ENCODE peak calls at places on chromosomes 12 and 14, in four cellular contexts. One of them, this sample, is unnamed.

GRCh38 chr12:102298022-102298421 is 100.4 kb upstream of the PMCH start:
- DNase-seq in HepG2: no peak
- DNase-seq in K562: no peak
- DNase-seq in GM12878: no peak
- DNase-seq in this sample: no peak

GRCh38 chr14:100842799-100843198 is 16.9 kb downstream of the MEG3 start:
- DNase-seq in GM12878: no peak
- DNase-seq in K562: no peak
- DNase-seq in HepG2: no peak
- DNase-seq in this sample: no peak

GRCh38 chr12:49962861-49963765 is 1.4 kb downstream of the AQP5 start:
- DNase-seq in K562: no peak
- DNase-seq in GM12878: no peak
- DNase-seq in HepG2: no peak
- DNase-seq in this sample: no peak

GRCh38 chr14:101717663-101718490 is 43.6 kb upstream of the PPP2R5C start:
- DNase-seq in K562: peak; percentile 1
- DNase-seq in GM12878: no peak
- DNase-seq in HepG2: no peak
- DNase-seq in this sample: no peak

GRCh38 chr12:46944104-46944503 is 118.3 kb upstream of the SLC38A4 start:
- DNase-seq in GM12878: no peak
- DNase-seq in K562: no peak
- DNase-seq in HepG2: no peak
- DNase-seq in this sample: no peak

GRCh38 chr12:1930816-1931597 is 12.6 kb upstream of the CACNA2D4 start:
- DNase-seq in K562: no peak
- DNase-seq in HepG2: no peak
- DNase-seq in GM12878: no peak
- DNase-seq in this sample: no peak

GRCh38 chr12:127398026-127398715 is 868.8 kb upstream of the TMEM132C start:
- DNase-seq in K562: no peak
- DNase-seq in HepG2: no peak
- DNase-seq in GM12878: no peak
- DNase-seq in this sample: no peak

GRCh38 chr14:90489916-90490726 is 93.3 kb downstream of the CALM1 start:
- DNase-seq in K562: peak; percentile 62
- DNase-seq in HepG2: no peak
- DNase-seq in GM12878: no peak
- DNase-seq in this sample: no peak

GRCh38 chr12:5070090-5070489 is 26.4 kb downstream of the KCNA5 start:
- DNase-seq in GM12878: no peak
- DNase-seq in HepG2: no peak
- DNase-seq in K562: no peak
- DNase-seq in this sample: no peak

GRCh38 chr14:32986791-32987545 is 48.3 kb downstream of the NPAS3 start:
- DNase-seq in HepG2: no peak
- DNase-seq in K562: no peak
- DNase-seq in GM12878: no peak
- DNase-seq in this sample: no peak

GRCh38 chr12:1922075-1922709 is 3.7 kb upstream of the CACNA2D4 start:
- DNase-seq in HepG2: no peak
- DNase-seq in GM12878: no peak
- DNase-seq in K562: no peak
- DNase-seq in this sample: peak; percentile 51

GRCh38 chr12:120170631-120171030 is 23.9 kb downstream of the GCN1 start:
- DNase-seq in GM12878: no peak
- DNase-seq in K562: no peak
- DNase-seq in HepG2: no peak
- DNase-seq in this sample: no peak

GRCh38 chr14:101507306-101508150 is 53.8 kb upstream of the DIO3 start:
- DNase-seq in K562: no peak
- DNase-seq in GM12878: no peak
- DNase-seq in HepG2: no peak
- DNase-seq in this sample: peak; percentile 7

GRCh38 chr14:28101992-28102391 is 664.6 kb upstream of the FOXG1 start:
- DNase-seq in GM12878: no peak
- DNase-seq in HepG2: no peak
- DNase-seq in K562: no peak
- DNase-seq in this sample: no peak

GRCh38 chr12:122946690-122947271 is 19.5 kb downstream of the ABCB9 start:
- DNase-seq in K562: peak; percentile 50
- DNase-seq in GM12878: peak; percentile 59
- DNase-seq in HepG2: peak; percentile 85
- DNase-seq in this sample: no peak

GRCh38 chr12:125890983-125891382 is 825.7 kb downstream of the AACS start:
- DNase-seq in K562: no peak
- DNase-seq in GM12878: no peak
- DNase-seq in HepG2: no peak
- DNase-seq in this sample: no peak

GRCh38 chr12:113298861-113299545 is 35.9 kb downstream of the SLC8B1 start:
- DNase-seq in HepG2: no peak
- DNase-seq in K562: no peak
- DNase-seq in GM12878: no peak
- DNase-seq in this sample: no peak

GRCh38 chr12:83954071-83954789 is 958.4 kb downstream of the SLC6A15 start:
- DNase-seq in K562: no peak
- DNase-seq in HepG2: no peak
- DNase-seq in GM12878: no peak
- DNase-seq in this sample: no peak

GRCh38 chr14:104104006-104104901 is 18.8 kb downstream of the ASPG start:
- DNase-seq in K562: no peak
- DNase-seq in GM12878: no peak
- DNase-seq in HepG2: no peak
- DNase-seq in this sample: peak; percentile 8
- TF ChIP-seq CBFB in K562: no peak
- TF ChIP-seq CBFB in GM12878: no peak
- TF ChIP-seq CBFB in HepG2: no peak
- TF ChIP-seq CBFB in this sample: no peak

DNA sequence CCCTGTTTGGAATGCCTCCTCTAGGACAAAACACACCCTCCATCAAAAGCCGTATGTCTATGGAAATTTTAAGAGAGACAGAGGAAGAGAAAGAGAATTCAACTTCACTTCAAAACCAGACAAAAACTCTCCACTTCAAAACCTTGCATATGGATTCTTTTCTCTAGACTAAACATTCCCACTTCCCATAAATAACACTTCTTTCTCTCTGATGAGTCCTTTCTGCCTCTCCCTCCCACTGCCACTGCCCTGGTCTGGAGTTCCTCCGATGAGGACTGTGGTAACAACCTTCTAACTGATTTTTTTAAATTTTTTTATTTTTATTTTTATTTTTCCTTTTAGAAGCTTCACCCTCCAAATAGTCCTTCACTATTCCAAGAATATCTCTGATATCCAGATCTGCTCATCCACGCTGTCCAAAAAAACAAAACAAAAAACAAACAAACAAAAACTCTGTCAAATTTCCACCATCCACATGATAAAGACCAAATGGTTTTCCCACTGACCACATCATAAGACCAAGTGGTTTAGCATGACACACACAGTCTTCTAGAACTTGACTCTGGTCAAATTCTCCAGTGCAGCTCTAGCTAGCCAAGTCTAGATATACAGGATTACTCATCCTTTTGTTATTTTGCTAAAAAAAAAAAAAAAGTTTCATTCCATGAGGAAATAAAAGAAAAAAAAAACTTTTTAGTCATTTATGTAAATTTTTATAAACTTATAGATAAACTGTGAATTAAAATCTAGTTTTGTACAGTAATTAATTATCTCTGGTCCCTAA is 256.0 kb downstream of the PPFIA2 start:
- DNase-seq in HepG2: no peak
- DNase-seq in K562: no peak
- DNase-seq in GM12878: no peak
- DNase-seq in this sample: no peak
- TF ChIP-seq CBFB in HepG2: no peak
- TF ChIP-seq CBFB in K562: no peak
- TF ChIP-seq CBFB in GM12878: no peak
- TF ChIP-seq CBFB in this sample: no peak

GRCh38 chr14:76577090-76577489 is 184.2 kb upstream of the VASH1 start:
- DNase-seq in K562: no peak
- DNase-seq in HepG2: no peak
- DNase-seq in GM12878: no peak
- DNase-seq in this sample: no peak

GRCh38 chr14:76574416-76574815 is 186.9 kb upstream of the VASH1 start:
- DNase-seq in GM12878: no peak
- DNase-seq in HepG2: no peak
- DNase-seq in K562: no peak
- DNase-seq in this sample: no peak

GRCh38 chr14:76575108-76575507 is 186.2 kb upstream of the VASH1 start:
- DNase-seq in GM12878: no peak
- DNase-seq in K562: no peak
- DNase-seq in HepG2: no peak
- DNase-seq in this sample: no peak

GRCh38 chr14:76577837-76578236 is 183.4 kb upstream of the VASH1 start:
- DNase-seq in GM12878: no peak
- DNase-seq in K562: no peak
- DNase-seq in HepG2: no peak
- DNase-seq in this sample: no peak

DNA sequence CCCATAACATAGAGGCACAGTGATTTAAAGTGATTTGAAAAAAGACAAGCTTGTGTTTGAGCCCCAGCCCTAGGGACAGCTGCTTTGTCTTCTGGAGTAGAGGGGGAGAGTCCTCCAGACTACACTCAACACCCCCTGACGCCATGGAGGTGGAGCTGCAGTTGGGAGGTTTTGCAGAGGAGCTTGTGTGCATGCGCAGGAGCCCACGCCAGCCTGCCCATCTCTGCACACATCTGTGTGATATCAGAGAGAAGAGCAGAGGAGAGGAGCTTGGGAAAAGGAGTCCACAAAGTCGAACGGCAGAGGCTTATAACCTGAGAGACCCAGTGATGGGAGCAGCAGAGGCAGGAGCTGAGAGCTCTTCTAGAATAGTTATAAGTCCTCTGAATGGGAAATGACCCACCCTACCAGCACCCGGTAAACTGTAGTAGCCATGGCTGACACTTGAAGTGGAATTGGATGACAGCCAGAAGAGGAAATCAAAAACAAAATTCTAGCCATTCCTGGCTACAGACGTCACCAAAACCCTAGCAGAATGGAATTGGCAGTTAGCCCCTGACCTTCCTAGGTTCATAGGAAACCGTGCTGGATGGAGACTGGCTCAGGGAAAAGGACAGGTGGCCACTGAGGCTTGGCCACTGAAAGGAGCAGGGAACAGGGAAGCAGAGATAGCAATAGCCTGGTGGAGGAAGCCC is 185.1 kb upstream of the VASH1 start:
- DNase-seq in HepG2: no peak
- DNase-seq in GM12878: no peak
- DNase-seq in K562: no peak
- DNase-seq in this sample: no peak
- TF ChIP-seq CBFB in HepG2: no peak
- TF ChIP-seq CBFB in GM12878: no peak
- TF ChIP-seq CBFB in K562: no peak
- TF ChIP-seq CBFB in this sample: no peak

DNA sequence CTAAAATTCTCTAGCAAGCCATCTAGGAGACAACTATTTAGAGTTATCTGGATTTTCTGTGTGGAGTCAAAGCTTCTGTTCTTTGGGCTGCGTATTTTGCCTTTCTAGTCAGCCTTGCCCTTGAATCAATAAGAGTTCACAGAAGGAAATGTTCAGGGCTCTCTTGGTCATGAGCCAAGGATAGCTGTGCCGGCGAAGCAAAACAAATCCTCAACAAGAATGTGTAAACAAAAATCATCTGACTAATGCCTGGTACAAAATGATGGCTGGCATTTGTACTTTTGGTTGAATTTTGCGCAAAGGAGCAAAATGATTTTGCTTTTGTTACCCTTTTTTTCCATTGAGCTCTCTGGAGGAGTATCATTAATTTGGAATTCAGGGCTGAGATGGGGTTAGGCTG is 171.1 kb downstream of the DACT1 start:
- DNase-seq in HepG2: no peak
- DNase-seq in K562: no peak
- DNase-seq in GM12878: no peak
- DNase-seq in this sample: no peak
- TF ChIP-seq CBFB in HepG2: no peak
- TF ChIP-seq CBFB in K562: no peak
- TF ChIP-seq CBFB in GM12878: no peak
- TF ChIP-seq CBFB in this sample: no peak

DNA sequence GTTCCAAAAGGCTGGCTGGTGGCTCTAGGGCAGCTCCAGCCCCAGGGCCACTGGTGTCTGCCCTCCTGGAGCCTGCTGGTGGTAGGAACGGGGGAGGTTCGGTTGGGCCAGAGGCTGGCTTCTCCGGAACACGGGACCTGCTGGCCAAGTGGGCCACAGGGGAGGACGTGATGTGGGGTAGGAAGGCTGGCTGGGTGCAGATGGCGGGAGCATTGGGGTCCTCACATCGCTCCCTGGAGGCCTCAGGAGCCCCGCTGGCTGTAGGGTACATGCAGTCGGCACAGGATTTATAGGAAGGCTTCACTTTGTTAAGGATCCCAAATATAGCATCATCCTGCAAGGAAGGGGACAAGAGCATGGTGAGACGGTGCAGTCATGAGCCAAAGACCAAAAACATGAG is 57.6 kb upstream of the CORO1C start:
- DNase-seq in K562: no peak
- DNase-seq in HepG2: no peak
- DNase-seq in GM12878: no peak
- DNase-seq in this sample: no peak
- TF ChIP-seq CBFB in K562: no peak
- TF ChIP-seq CBFB in HepG2: no peak
- TF ChIP-seq CBFB in GM12878: no peak
- TF ChIP-seq CBFB in this sample: no peak

GRCh38 chr14:21868442-21869046 is 194.9 kb upstream of the OR4E1 start:
- DNase-seq in K562: peak; percentile 12
- DNase-seq in GM12878: no peak
- DNase-seq in HepG2: peak; percentile 68
- DNase-seq in this sample: peak; percentile 80
- TF ChIP-seq CBFB in K562: no peak
- TF ChIP-seq CBFB in GM12878: no peak
- TF ChIP-seq CBFB in HepG2: no peak
- TF ChIP-seq CBFB in this sample: no peak